ENCODE peak calls at places on chromosomes 16 and 17, in five cellular contexts. B is stomach, Q is lung, G is cardiac fibroblast, C is fibroblast of pulmonary artery. J is an unnamed sample.

GRCh38 chr16:8686879-8687278 is 12.5 kb downstream of the ABAT start:
- DNase-seq in C (no peak), B (no peak), G (no peak), Q (no peak), J (no peak)

GRCh38 chr16:67055712-67056487 is 27.0 kb downstream of the CBFB start:
- DNase-seq in Q (no peak), G (peak), B (no peak), C (peak), J (peak)

GRCh38 chr17:17183744-17184143 is 22.4 kb downstream of the PLD6 start:
- DNase-seq in Q (no peak), C (no peak), B (no peak), G (no peak), J (no peak)

GRCh38 chr17:62163847-62164246 is 98.8 kb upstream of the MED13 start:
- DNase-seq in G (no peak), Q (no peak), B (peak), C (no peak), J (no peak)

GRCh38 chr17:4800462-4801185 is 1.5 kb downstream of the C17orf114 start:
- DNase-seq in Q (no peak), C (no peak), G (no peak), B (no peak), J (no peak)

GRCh38 chr16:10040136-10041080 is 141.8 kb downstream of the GRIN2A start:
- DNase-seq in Q (no peak), B (no peak), G (no peak), C (no peak), J (no peak)

GRCh38 chr17:17816240-17816814 is 20.5 kb downstream of the SREBF1 start:
- DNase-seq in Q (no peak), C (no peak), B (no peak), G (no peak), J (no peak)

GRCh38 chr16:12097523-12098428 is 121.2 kb downstream of the SNX29 start:
- DNase-seq in Q (peak), G (peak), C (peak), B (no peak), J (no peak)

GRCh38 chr16:5415123-5415522 is 317.5 kb upstream of the EEF2KMT start:
- DNase-seq in C (no peak), B (no peak), Q (no peak), G (no peak), J (no peak)

GRCh38 chr16:84498859-84499620 is 5.4 kb downstream of the MEAK7 start:
- DNase-seq in C (no peak), Q (no peak), G (no peak), B (no peak), J (no peak)

GRCh38 chr16:62022688-62023087 is 13.6 kb downstream of the CDH8 start:
- DNase-seq in C (no peak), G (no peak), Q (no peak), B (no peak), J (no peak)

GRCh38 chr16:7861891-7862585 is 529.4 kb downstream of the RBFOX1 start:
- DNase-seq in G (no peak), B (no peak), C (no peak), Q (no peak), J (no peak)

GRCh38 chr17:75720656-75721462 is at the start of gene ITGB4:
- DNase-seq in Q (peak), C (no peak), G (no peak), B (peak), J (no peak)

GRCh38 chr17:5861849-5862248 is 208.3 kb upstream of the WSCD1 start:
- DNase-seq in Q (no peak), G (no peak), C (no peak), B (no peak), J (no peak)

GRCh38 chr17:55421179-55421934 is at the start of gene MMD:
- DNase-seq in Q (peak), G (no peak), B (no peak), C (no peak), J (no peak)

GRCh38 chr17:46208997-46209396 is 15.8 kb upstream of the KANSL1 start:
- DNase-seq in Q (no peak), G (no peak), C (no peak), B (no peak), J (no peak)

GRCh38 chr16:46929378-46930332 is 43.8 kb downstream of the DNAJA2 start:
- DNase-seq in B (peak), G (peak), C (peak), Q (peak), J (peak)

GRCh38 chr17:46872421-46872820 is 21.0 kb downstream of the WNT9B start:
- DNase-seq in G (no peak), B (no peak), Q (no peak), C (no peak), J (no peak)

GRCh38 chr16:11613381-11614303 is 26.9 kb upstream of the LITAF start:
- DNase-seq in Q (peak), G (peak), C (peak), B (peak), J (no peak)

GRCh38 chr16:74813109-74813641 is 38.6 kb upstream of the FA2H start:
- DNase-seq in Q (peak), G (peak), C (peak), B (peak), J (peak)

GRCh38 chr17:78573955-78574354 is 3.2 kb downstream of the DNAH17 start:
- DNase-seq in Q (no peak), C (no peak), G (no peak), B (no peak), J (no peak)

GRCh38 chr16:84650062-84650991 is 2.0 kb downstream of the KLHL36 start:
- DNase-seq in B (no peak), G (peak), C (peak), Q (no peak), J (no peak)

GRCh38 chr17:66493283-66494019 is 191.0 kb downstream of the PRKCA start:
- DNase-seq in Q (no peak), G (peak), C (peak), B (no peak), J (no peak)

GRCh38 chr17:27915715-27916114 is 22.6 kb upstream of the LYRM9 start:
- DNase-seq in B (no peak), Q (no peak), G (no peak), C (no peak), J (no peak)

GRCh38 chr17:68694791-68695485 is 93.8 kb upstream of the FAM20A start:
- DNase-seq in C (peak), Q (no peak), B (no peak), G (peak), J (peak)

GRCh38 chr17:13545941-13546340 is 55.8 kb downstream of the HS3ST3A1 start:
- DNase-seq in C (no peak), B (no peak), G (no peak), Q (no peak), J (no peak)

GRCh38 chr16:23343643-23344612 is 41.8 kb downstream of the SCNN1B start:
- DNase-seq in G (no peak), Q (no peak), C (no peak), B (no peak), J (no peak)

GRCh38 chr16:75750516-75750915 is 24.2 kb upstream of the CPHXL start:
- DNase-seq in G (no peak), C (no peak), B (no peak), Q (no peak), J (no peak)

GRCh38 chr16:69014811-69015210 is 90.6 kb upstream of the HAS3 start:
- DNase-seq in C (no peak), B (no peak), G (no peak), Q (no peak), J (no peak)

GRCh38 chr17:54901230-54901847 is 687 bp downstream of the TOM1L1 start:
- DNase-seq in C (peak), B (no peak), Q (peak), G (peak), J (no peak)

GRCh38 chr16:8346291-8346690 is 244.0 kb downstream of the TMEM114 start:
- DNase-seq in C (peak), B (no peak), G (no peak), Q (no peak), J (no peak)

GRCh38 chr17:55149485-55149884 is 115.3 kb upstream of the HLF start:
- DNase-seq in Q (no peak), C (no peak), B (no peak), G (no peak), J (no peak)

DNA sequence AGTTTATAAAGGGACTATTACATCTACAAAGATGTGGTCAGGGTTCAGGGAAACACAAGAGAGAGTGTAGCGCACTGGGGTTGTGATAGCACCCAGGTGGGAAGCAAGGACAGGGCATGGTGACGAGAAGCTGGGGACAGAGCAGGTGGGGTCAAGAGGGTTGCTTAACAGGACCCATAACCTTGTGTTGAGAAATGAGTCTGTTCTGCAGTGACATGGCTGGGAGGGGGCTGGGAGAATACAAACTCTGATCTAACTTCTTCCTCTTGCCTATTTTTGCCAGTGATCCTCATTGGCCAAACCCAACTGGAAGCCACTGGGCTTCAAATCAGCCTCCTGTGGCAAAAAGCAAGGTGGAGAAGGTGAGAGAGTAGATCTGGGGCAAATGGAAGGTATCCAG is 76.7 kb upstream of the ZFHX3 start:
- DNase-seq in B (no peak), Q (no peak), G (no peak), C (no peak), J (no peak)
- TF ChIP-seq CTCF in B (no peak), Q (no peak), G (no peak), C (no peak), J (no peak)

GRCh38 chr17:59234631-59235030 is 14.3 kb downstream of the GDPD1 start:
- DNase-seq in B (no peak), Q (no peak), C (no peak), G (no peak), J (no peak)
- TF ChIP-seq CTCF in B (no peak), Q (no peak), C (no peak), G (no peak), J (no peak)

GRCh38 chr17:3043737-3044365 is 19.6 kb downstream of the OR1D5 start:
- DNase-seq in Q (no peak), B (no peak), G (no peak), C (no peak), J (no peak)
- TF ChIP-seq CTCF in Q (no peak), B (no peak), G (peak), C (peak), J (peak)

GRCh38 chr16:87410958-87411357 is 18.8 kb downstream of the MAP1LC3B start:
- DNase-seq in B (no peak), G (no peak), Q (no peak), C (no peak), J (no peak)
- TF ChIP-seq CTCF in B (no peak), G (no peak), Q (no peak), C (no peak), J (no peak)

GRCh38 chr17:33651631-33652030 is 358.5 kb upstream of the ASIC2 start:
- DNase-seq in G (no peak), Q (no peak), C (peak), B (no peak), J (no peak)
- TF ChIP-seq CTCF in G (no peak), Q (no peak), C (peak), B (no peak), J (no peak)

GRCh38 chr17:19237389-19238166 is 412 bp downstream of the EPN2 start:
- DNase-seq in Q (peak), B (peak), G (no peak), C (no peak), J (no peak)
- TF ChIP-seq CTCF in Q (no peak), B (no peak), G (no peak), C (no peak), J (no peak)

GRCh38 chr16:87570938-87571867 is 31.1 kb upstream of the JPH3 start:
- DNase-seq in B (peak), C (peak), G (peak), Q (peak), J (no peak)
- TF ChIP-seq CTCF in B (peak), C (peak), G (peak), Q (no peak), J (peak)

GRCh38 chr16:35575432-35575821 is 2116.0 kb downstream of the TP53TG3F start:
- DNase-seq in Q (no peak), C (no peak), B (no peak), G (no peak), J (no peak)

GRCh38 chr16:35574011-35574410 is 2114.6 kb downstream of the TP53TG3F start:
- DNase-seq in Q (no peak), G (no peak), C (no peak), B (no peak), J (no peak)

GRCh38 chr16:35572186-35572585 is 2112.8 kb downstream of the TP53TG3F start:
- DNase-seq in C (no peak), G (no peak), B (no peak), Q (no peak), J (no peak)

GRCh38 chr16:35573407-35573806 is 2114.0 kb downstream of the TP53TG3F start:
- DNase-seq in B (no peak), G (no peak), Q (no peak), C (no peak), J (no peak)

DNA sequence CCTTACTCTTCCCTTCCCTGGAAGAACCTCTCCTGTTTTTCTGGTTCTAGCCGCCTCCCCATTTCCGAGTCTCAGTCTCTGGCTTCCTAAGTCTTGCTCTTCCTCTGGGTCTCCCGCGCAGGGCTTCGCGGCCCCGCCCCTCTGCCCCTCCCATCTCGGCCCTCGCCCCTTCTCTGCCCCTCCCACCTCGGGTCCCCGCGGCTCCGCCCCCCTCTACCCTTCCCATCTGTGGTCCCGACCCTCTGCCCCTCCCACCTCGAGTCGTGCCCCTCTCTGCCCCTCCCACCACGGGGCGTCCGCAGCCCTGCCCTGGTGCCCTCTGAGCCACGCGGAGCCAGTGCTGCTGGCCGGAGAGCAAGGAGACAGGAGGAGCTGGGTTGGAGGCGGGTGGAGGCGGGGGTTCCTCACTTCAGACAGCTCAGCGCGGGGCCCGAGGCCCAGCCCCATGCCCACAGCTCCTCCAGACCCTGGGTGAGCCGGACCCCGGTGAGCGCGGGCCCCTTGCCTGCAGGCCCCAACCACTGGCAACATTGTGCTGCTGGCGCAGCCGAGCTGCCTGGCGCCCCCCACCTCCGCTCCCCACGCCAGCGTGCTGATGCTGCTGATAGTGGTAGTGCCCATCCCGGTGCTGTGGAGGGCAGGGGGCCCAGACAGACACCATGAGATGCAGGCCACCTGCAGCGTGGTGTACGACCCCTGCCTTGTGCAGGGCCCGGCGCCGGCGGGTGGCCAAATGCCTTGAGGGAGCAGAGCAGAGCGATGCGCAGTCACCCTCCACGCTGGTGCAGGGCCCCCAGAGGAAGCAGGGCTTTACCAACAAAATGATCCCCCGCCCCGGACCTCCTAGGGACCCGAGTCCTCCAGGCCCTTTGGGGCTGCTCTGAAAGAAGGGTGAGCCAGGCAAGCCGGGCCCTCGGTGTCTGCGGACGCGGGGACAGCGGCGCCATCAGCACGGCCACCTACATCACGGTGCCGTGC is 2115.3 kb downstream of the TP53TG3F start:
- DNase-seq in G (no peak), B (no peak), C (no peak), Q (no peak), J (no peak)
- TF ChIP-seq CTCF in G (no peak), B (no peak), C (no peak), Q (no peak), J (no peak)

GRCh38 chr16:3020247-3020603 is at the start of gene TNFRSF12A:
- DNase-seq in Q (peak), C (peak), G (peak), B (peak), J (peak)
- TF ChIP-seq CTCF in Q (no peak), C (no peak), G (no peak), B (no peak), J (no peak)